ENCODE peak calls at places on chromosomes 6 and 20, in seven cellular contexts. J is CD8-positive, alpha-beta T cell; V is PC-3; S is GM06990; R is tibial artery; E is A673; C is A549. Z is an unnamed sample.

GRCh38 chr20:21509079-21509596 is 4.7 kb downstream of the NKX2-2 start:
- DNase-seq in R (no peak), S (no peak), E (peak), J (no peak), V (no peak), C (no peak), Z (no peak)

GRCh38 chr6:165842291-165842936 is 179.4 kb upstream of the PDE10A start:
- DNase-seq in V (no peak), S (no peak), J (no peak), E (no peak), C (no peak), R (no peak), Z (no peak)

GRCh38 chr20:768426-768978 is at the start of gene SLC52A3:
- DNase-seq in J (no peak), R (no peak), C (peak), V (peak), S (no peak), E (no peak), Z (no peak)

GRCh38 chr20:31894980-31895675 is 24.7 kb downstream of the TTLL9 start:
- DNase-seq in S (peak), R (peak), C (no peak), V (peak), J (no peak), E (peak), Z (peak)

GRCh38 chr6:166173292-166173951 is 5.8 kb upstream of the TBXT start:
- DNase-seq in J (no peak), S (no peak), C (no peak), E (peak), V (no peak), R (no peak), Z (no peak)

GRCh38 chr6:108165714-108166663 is at the start of gene NR2E1:
- DNase-seq in J (no peak), R (no peak), C (no peak), E (peak), V (no peak), S (no peak), Z (no peak)

GRCh38 chr6:116363759-116364158 is 7.0 kb upstream of the DSE start:
- DNase-seq in S (no peak), V (no peak), R (no peak), J (no peak), C (no peak), E (no peak), Z (no peak)

GRCh38 chr20:43009497-43009896 is 180.2 kb downstream of the PTPRT start:
- DNase-seq in C (no peak), V (no peak), J (no peak), R (no peak), S (no peak), E (no peak), Z (no peak)

GRCh38 chr20:17334866-17335412 is 108.1 kb downstream of the PCSK2 start:
- DNase-seq in C (no peak), V (no peak), S (no peak), R (no peak), E (no peak), J (no peak), Z (no peak)

GRCh38 chr6:135088818-135089809 is 34.5 kb upstream of the HBS1L start:
- DNase-seq in J (no peak), R (no peak), V (peak), S (peak), E (peak), C (peak), Z (no peak)

GRCh38 chr6:12459945-12460800 is 170.0 kb downstream of the EDN1 start:
- DNase-seq in C (no peak), E (no peak), S (no peak), R (no peak), V (no peak), J (no peak), Z (no peak)

GRCh38 chr20:33669873-33670640 is 3.3 kb downstream of the ACTL10 start:
- DNase-seq in V (no peak), E (no peak), J (no peak), C (no peak), S (no peak), R (no peak), Z (no peak)

GRCh38 chr6:117555882-117556498 is 46.3 kb downstream of the GOPC start:
- DNase-seq in R (peak), E (peak), C (no peak), V (peak), J (peak), S (no peak), Z (no peak)

GRCh38 chr6:1436334-1437306 is 47.2 kb downstream of the FOXF2 start:
- DNase-seq in J (peak), V (peak), S (no peak), C (peak), R (no peak), E (peak), Z (no peak)

GRCh38 chr20:17971571-17972013 is 2.8 kb downstream of the MGME1 start:
- DNase-seq in V (peak), E (no peak), J (no peak), S (no peak), R (no peak), C (no peak), Z (no peak)

GRCh38 chr20:44211177-44212039 is 837 bp upstream of the OSER1 start:
- DNase-seq in R (peak), E (no peak), J (no peak), V (no peak), S (no peak), C (no peak), Z (no peak)

GRCh38 chr6:37643851-37644672 is 53.6 kb downstream of the MDGA1 start:
- DNase-seq in C (no peak), R (no peak), S (no peak), J (peak), V (no peak), E (no peak), Z (no peak)

GRCh38 chr6:168179133-168179532 is 100.1 kb upstream of the FRMD1 start:
- DNase-seq in V (no peak), R (peak), J (no peak), C (no peak), E (no peak), S (no peak), Z (no peak)

GRCh38 chr20:40452758-40453157 is 236.3 kb downstream of the MAFB start:
- DNase-seq in J (no peak), C (no peak), R (no peak), E (no peak), V (no peak), S (no peak), Z (no peak)

GRCh38 chr6:12567682-12568081 is 148.9 kb upstream of the PHACTR1 start:
- DNase-seq in J (no peak), S (no peak), V (no peak), E (no peak), R (no peak), C (no peak), Z (no peak)

GRCh38 chr20:59217162-59217561 is 53.5 kb downstream of the ZNF831 start:
- DNase-seq in C (no peak), V (no peak), E (no peak), J (no peak), R (no peak), S (no peak), Z (no peak)

GRCh38 chr20:12596863-12597262 is 411.9 kb upstream of the SPTLC3 start:
- DNase-seq in R (no peak), S (no peak), C (no peak), E (no peak), J (no peak), V (no peak), Z (no peak)

GRCh38 chr6:70563540-70563939 is 3.2 kb upstream of the SDHAF4 start:
- DNase-seq in J (no peak), V (no peak), E (no peak), C (no peak), S (no peak), R (no peak), Z (no peak)

GRCh38 chr6:21064716-21065340 is 528.7 kb upstream of the SOX4 start:
- DNase-seq in J (no peak), V (no peak), C (no peak), R (no peak), S (no peak), E (no peak), Z (no peak)

GRCh38 chr20:62605996-62606395 is 36.3 kb upstream of the SLCO4A1 start:
- DNase-seq in C (no peak), R (no peak), S (no peak), J (no peak), E (no peak), V (no peak), Z (no peak)

GRCh38 chr6:132797975-132798819 is at the start of gene SLC18B1:
- DNase-seq in E (peak), V (peak), S (peak), J (peak), C (no peak), R (peak), Z (peak)

GRCh38 chr6:13398081-13398406 is 69.7 kb upstream of the TBC1D7 start:
- DNase-seq in C (no peak), S (no peak), R (no peak), E (no peak), V (no peak), J (no peak), Z (no peak)

GRCh38 chr6:134291156-134291555 is 26.8 kb downstream of the SGK1 start:
- DNase-seq in E (no peak), V (no peak), J (no peak), S (no peak), C (no peak), R (no peak), Z (no peak)

GRCh38 chr6:129936329-129937165 is 75.4 kb upstream of the TMEM244 start:
- DNase-seq in V (peak), E (peak), R (peak), S (peak), J (peak), C (peak), Z (no peak)

GRCh38 chr20:35273449-35274171 is 4.3 kb downstream of the MMP24OS start:
- DNase-seq in V (no peak), S (no peak), R (no peak), C (no peak), E (no peak), J (no peak), Z (no peak)

GRCh38 chr20:50068041-50068651 is 44.8 kb downstream of the UBE2V1 start:
- DNase-seq in S (no peak), C (no peak), R (no peak), J (no peak), V (no peak), E (no peak), Z (no peak)

GRCh38 chr6:135946674-135947073 is 95.2 kb downstream of the PDE7B start:
- DNase-seq in E (no peak), S (no peak), C (no peak), R (no peak), J (no peak), V (no peak), Z (no peak)

GRCh38 chr6:107064579-107065065 is 36.6 kb downstream of the MTRES1 start:
- DNase-seq in C (no peak), V (peak), S (no peak), R (no peak), E (no peak), J (no peak), Z (no peak)

GRCh38 chr6:130675072-130675471 is 152.1 kb upstream of the SMLR1 start:
- DNase-seq in S (no peak), C (no peak), J (no peak), V (peak), E (no peak), R (no peak), Z (no peak)

GRCh38 chr6:16947461-16948159 is 154.2 kb upstream of the STMND1 start:
- DNase-seq in E (peak), R (peak), C (no peak), V (peak), S (no peak), J (no peak), Z (no peak)

GRCh38 chr6:87982134-87982533 is 65.5 kb upstream of the SPACA1 start:
- DNase-seq in R (no peak), V (no peak), C (no peak), E (no peak), J (no peak), S (no peak), Z (no peak)

GRCh38 chr6:157954150-157955117 is 27.2 kb upstream of the SYNJ2 start:
- DNase-seq in E (peak), V (peak), R (no peak), S (no peak), C (no peak), J (no peak), Z (no peak)

GRCh38 chr6:70998148-70998547 is 41.3 kb upstream of the B3GAT2 start:
- DNase-seq in J (no peak), C (no peak), V (no peak), E (no peak), R (no peak), S (no peak), Z (no peak)

GRCh38 chr6:107243471-107243870 is 128.2 kb upstream of the BEND3 start:
- DNase-seq in E (no peak), C (no peak), S (no peak), R (no peak), V (no peak), J (no peak), Z (no peak)

DNA sequence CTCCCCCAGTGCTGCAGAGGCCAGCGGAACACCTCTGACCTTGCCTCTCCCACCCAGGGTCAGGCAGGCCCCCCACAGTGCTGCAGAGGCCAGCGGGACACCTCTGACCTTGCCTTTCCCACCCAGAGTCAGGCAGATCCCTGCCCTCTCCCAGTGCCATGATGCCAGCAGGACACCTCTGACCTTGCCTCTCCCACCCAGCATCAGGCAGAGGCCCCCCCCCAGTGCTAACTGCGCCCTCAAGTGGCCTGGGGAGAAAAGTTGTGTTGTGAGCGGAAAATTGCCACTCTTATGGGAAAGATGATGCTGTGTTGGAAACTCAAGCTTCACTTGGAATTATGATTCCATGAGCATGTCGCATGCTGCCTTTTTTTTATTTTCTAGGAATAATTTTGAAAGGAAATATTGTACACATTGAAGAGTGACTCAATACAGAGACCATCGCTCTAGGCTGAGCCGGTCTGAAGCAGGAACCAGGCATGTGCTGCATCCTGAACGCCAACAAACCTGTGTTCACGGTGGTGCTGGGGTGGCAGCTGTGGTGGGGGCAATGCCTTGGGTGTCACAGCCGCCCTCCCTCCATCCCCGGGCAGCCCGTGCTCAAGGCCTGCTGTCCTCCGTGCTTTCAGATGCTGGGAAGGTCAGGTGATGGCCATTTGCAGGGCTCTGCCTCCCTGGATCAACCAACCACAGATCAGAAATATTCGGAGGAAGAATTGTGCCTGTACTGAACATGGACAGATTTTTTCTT is 98.6 kb downstream of the CDH4 start:
- DNase-seq in R (no peak), E (no peak), C (no peak), J (no peak), V (no peak), S (no peak), Z (no peak)
- TF ChIP-seq CTCF in R (no peak), E (peak), C (no peak), J (no peak), V (no peak), S (no peak), Z (no peak)

GRCh38 chr20:1880529-1881239 is 14.5 kb upstream of the SIRPA start:
- DNase-seq in R (no peak), V (no peak), E (no peak), J (no peak), S (no peak), C (no peak), Z (no peak)

GRCh38 chr20:1882026-1882425 is 13.2 kb upstream of the SIRPA start:
- DNase-seq in C (no peak), E (no peak), S (no peak), V (no peak), J (no peak), R (no peak), Z (no peak)

GRCh38 chr20:1879369-1879768 is 15.8 kb upstream of the SIRPA start:
- DNase-seq in E (no peak), C (no peak), J (no peak), R (no peak), V (no peak), S (no peak), Z (no peak)

GRCh38 chr20:1879934-1880333 is 15.3 kb upstream of the SIRPA start:
- DNase-seq in J (no peak), R (no peak), C (no peak), S (no peak), E (no peak), V (no peak), Z (no peak)

DNA sequence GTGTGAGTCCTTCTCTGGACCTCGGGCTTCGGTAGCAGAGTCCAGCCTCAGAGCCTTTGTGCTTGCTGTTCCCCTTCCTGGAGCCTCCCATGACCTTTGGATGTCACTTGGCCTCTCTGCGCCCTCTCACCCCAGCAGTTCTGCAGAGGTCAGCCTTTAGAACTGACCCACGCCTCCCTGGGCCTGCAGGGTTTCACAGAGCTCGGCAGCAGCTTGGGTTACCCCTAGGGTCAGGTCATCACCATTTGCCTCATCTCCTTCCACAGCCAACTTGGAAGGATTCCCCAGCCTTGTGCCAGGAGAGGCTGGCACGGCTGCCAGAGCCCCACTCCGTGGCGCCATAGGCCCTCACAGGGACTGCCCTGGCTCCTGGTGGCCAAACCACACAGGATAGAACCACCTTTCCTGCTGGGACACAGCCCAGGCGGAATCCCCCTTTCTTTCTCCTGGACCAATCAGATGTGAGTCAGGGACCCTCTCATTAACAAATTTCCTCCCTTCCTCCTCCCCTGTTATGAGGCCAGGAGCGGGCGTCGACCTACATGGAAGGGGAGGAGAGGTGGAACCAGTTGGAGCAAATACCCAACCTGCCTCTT is 13.9 kb upstream of the SIRPA start:
- DNase-seq in J (no peak), V (no peak), R (no peak), E (no peak), C (no peak), S (no peak), Z (no peak)
- TF ChIP-seq CTCF in J (no peak), V (no peak), R (peak), E (no peak), C (no peak), S (no peak), Z (no peak)

GRCh38 chr20:14193885-14194284 is 143.5 kb downstream of the FLRT3 start:
- DNase-seq in V (peak), C (peak), J (no peak), E (peak), S (no peak), R (no peak), Z (no peak)
- TF ChIP-seq CTCF in V (peak), C (no peak), J (no peak), E (no peak), S (no peak), R (no peak), Z (no peak)

GRCh38 chr6:81786159-81786558 is 33.7 kb upstream of the TENT5A start:
- DNase-seq in J (no peak), R (no peak), C (no peak), V (no peak), E (no peak), S (no peak), Z (no peak)
- TF ChIP-seq CTCF in J (no peak), R (no peak), C (no peak), V (no peak), E (no peak), S (no peak), Z (no peak)

DNA sequence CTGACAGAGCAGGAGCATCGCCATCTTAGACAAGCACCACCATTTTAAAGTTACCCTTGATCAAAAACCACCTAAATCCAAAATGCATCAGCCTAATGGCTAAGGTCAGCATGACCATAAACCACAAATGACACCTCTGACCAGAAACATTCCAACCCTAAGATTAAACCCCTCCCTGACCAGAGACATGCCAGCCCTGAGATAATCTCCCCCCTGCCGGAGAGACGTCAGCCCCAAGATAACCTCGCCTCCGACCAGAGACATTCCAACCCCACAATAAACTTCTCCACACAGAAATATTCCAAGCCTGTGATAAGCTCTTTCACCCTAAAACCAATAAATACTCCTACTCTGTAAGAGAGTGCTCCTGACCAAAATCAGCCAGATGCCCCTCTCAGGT is 53.5 kb downstream of the PXDC1 start:
- DNase-seq in S (no peak), R (no peak), C (no peak), J (no peak), V (no peak), E (no peak), Z (no peak)
- TF ChIP-seq CTCF in S (no peak), R (no peak), C (no peak), J (no peak), V (no peak), E (no peak), Z (no peak)

GRCh38 chr6:42507901-42508300 is 55.9 kb upstream of the UBR2 start:
- DNase-seq in R (no peak), S (no peak), E (no peak), J (no peak), C (no peak), V (peak), Z (no peak)

GRCh38 chr6:42511803-42512422 is 51.9 kb upstream of the UBR2 start:
- DNase-seq in J (no peak), V (peak), E (no peak), S (no peak), C (no peak), R (no peak), Z (no peak)

GRCh38 chr6:42509765-42510164 is 54.1 kb upstream of the UBR2 start:
- DNase-seq in S (peak), C (no peak), J (no peak), V (peak), R (no peak), E (no peak), Z (no peak)

GRCh38 chr6:42512498-42513042 is 51.3 kb upstream of the UBR2 start:
- DNase-seq in C (no peak), E (peak), S (no peak), V (no peak), R (no peak), J (no peak), Z (no peak)

GRCh38 chr6:42510795-42511194 is 53.0 kb upstream of the UBR2 start:
- DNase-seq in V (peak), E (no peak), C (no peak), S (no peak), J (no peak), R (no peak), Z (no peak)
- TF ChIP-seq CTCF in V (peak), E (no peak), C (no peak), S (peak), J (no peak), R (no peak), Z (no peak)

GRCh38 chr6:3031857-3032256 is 32.2 kb downstream of the NQO2 start:
- DNase-seq in J (no peak), R (no peak), C (no peak), E (no peak), V (no peak), S (no peak), Z (no peak)
- TF ChIP-seq CTCF in J (no peak), R (no peak), C (no peak), E (no peak), V (no peak), S (peak), Z (no peak)

DNA sequence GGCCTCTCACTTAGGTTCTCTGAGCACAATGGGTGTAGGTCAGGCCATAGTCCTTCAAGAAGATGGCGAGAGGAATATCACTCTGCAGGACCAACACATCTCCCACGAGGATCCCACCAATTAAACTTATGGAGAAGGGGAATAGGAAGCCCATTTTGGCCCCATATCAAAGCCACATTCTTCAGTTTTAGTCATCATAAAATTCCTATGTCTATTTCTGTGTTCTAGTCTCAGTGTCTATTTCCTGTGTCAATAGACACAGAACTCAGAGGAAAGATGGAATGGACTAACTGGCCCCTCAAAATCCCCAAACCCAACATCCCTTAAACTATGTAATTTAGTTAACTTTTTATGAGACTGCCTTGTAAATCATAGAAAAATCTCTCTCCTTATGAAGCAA is 216.8 kb downstream of the HACE1 start:
- DNase-seq in J (no peak), C (no peak), E (peak), V (peak), S (no peak), R (no peak), Z (no peak)
- TF ChIP-seq CTCF in J (no peak), C (no peak), E (no peak), V (no peak), S (no peak), R (no peak), Z (no peak)

Z was measured in activated B cell treated with CpG ODN at 0.5 μM for 24 hours.